ENCODE peak calls at places on chromosome 3, in seven cellular contexts. N is spleen, W is transverse colon, H is heart left ventricle, K is upper lobe of left lung, D is endothelial cell of umbilical vein, S is uterus. P is an unnamed sample.
A peak's percentile ranks its signal among the peaks of the same experiment; 100 is the strongest.

GRCh38 chr3:161221881-161222600 is 930 bp downstream of the NMD3 start:
- DNase-seq in N (no peak), W (peak; percentile 21), H (peak; percentile 30), K (no peak), D (peak; percentile 42), S (no peak), P (no peak)

GRCh38 chr3:94612631-94613030 is 549.8 kb downstream of the NSUN3 start:
- DNase-seq in N (no peak), W (no peak), H (no peak), K (no peak), D (peak; percentile 2), S (no peak), P (no peak)

GRCh38 chr3:111616417-111617105 is 21.4 kb upstream of the ZBED2 start:
- DNase-seq in N (peak; percentile 81), W (peak; percentile 13), H (no peak), K (peak; percentile 33), D (no peak), S (no peak), P (no peak)

GRCh38 chr3:83435173-83435572 is 1523.6 kb upstream of the CADM2 start:
- DNase-seq in N (no peak), W (no peak), H (no peak), K (peak; percentile 16), D (no peak), S (no peak), P (no peak)

GRCh38 chr3:30496496-30496966 is 109.9 kb upstream of the TGFBR2 start:
- DNase-seq in N (no peak), W (peak; percentile 24), H (peak; percentile 32), K (no peak), D (no peak), S (peak; percentile 37), P (no peak)

GRCh38 chr3:132537297-132537696 is 59.8 kb upstream of the ACKR4 start:
- DNase-seq in N (no peak), W (no peak), H (no peak), K (no peak), D (no peak), S (no peak), P (no peak)

GRCh38 chr3:4754180-4755086 is 224.8 kb upstream of the BHLHE40 start:
- DNase-seq in N (no peak), W (no peak), H (no peak), K (no peak), D (no peak), S (no peak), P (peak; percentile 81)

GRCh38 chr3:63064216-63064755 is 189.1 kb upstream of the CADPS start:
- DNase-seq in N (no peak), W (no peak), H (no peak), K (no peak), D (no peak), S (no peak), P (no peak)

GRCh38 chr3:194076486-194076885 is 59.5 kb upstream of the HES1 start:
- DNase-seq in N (no peak), W (no peak), H (no peak), K (no peak), D (no peak), S (no peak), P (no peak)

GRCh38 chr3:139935866-139936817 is 1.2 kb downstream of the CLSTN2 start:
- DNase-seq in N (no peak), W (no peak), H (peak; percentile 50), K (peak; percentile 70), D (no peak), S (peak; percentile 47), P (no peak)

GRCh38 chr3:107740992-107741896 is 218.5 kb downstream of the BBX start:
- DNase-seq in N (no peak), W (no peak), H (no peak), K (no peak), D (peak; percentile 59), S (no peak), P (no peak)

GRCh38 chr3:151009981-151010380 is 37.5 kb upstream of the CLRN1 start:
- DNase-seq in N (no peak), W (no peak), H (no peak), K (no peak), D (no peak), S (no peak), P (no peak)

GRCh38 chr3:129676985-129677384 is 70.5 kb upstream of the PLXND1 start:
- DNase-seq in N (no peak), W (no peak), H (no peak), K (no peak), D (no peak), S (no peak), P (no peak)

GRCh38 chr3:72300621-72301020 is 515.7 kb upstream of the PROK2 start:
- DNase-seq in N (no peak), W (no peak), H (no peak), K (no peak), D (no peak), S (no peak), P (no peak)

GRCh38 chr3:131729561-131729960 is 226.8 kb upstream of the MRPL3 start:
- DNase-seq in N (no peak), W (no peak), H (no peak), K (no peak), D (no peak), S (no peak), P (no peak)

GRCh38 chr3:174002543-174002942 is 605.0 kb downstream of the NLGN1 start:
- DNase-seq in N (no peak), W (no peak), H (no peak), K (no peak), D (peak; percentile 26), S (no peak), P (no peak)

GRCh38 chr3:160564949-160565441 is 376 bp downstream of the KPNA4 start:
- DNase-seq in N (peak; percentile 95), W (peak; percentile 76), H (peak; percentile 82), K (no peak), D (no peak), S (no peak), P (peak; percentile 62)

GRCh38 chr3:9409981-9410849 is 12.8 kb downstream of the SETD5 start:
- DNase-seq in N (no peak), W (no peak), H (no peak), K (no peak), D (no peak), S (no peak), P (no peak)

GRCh38 chr3:184874709-184875644 is 63.0 kb downstream of the VPS8 start:
- DNase-seq in N (no peak), W (peak; percentile 11), H (no peak), K (no peak), D (peak; percentile 52), S (no peak), P (no peak)

DNA sequence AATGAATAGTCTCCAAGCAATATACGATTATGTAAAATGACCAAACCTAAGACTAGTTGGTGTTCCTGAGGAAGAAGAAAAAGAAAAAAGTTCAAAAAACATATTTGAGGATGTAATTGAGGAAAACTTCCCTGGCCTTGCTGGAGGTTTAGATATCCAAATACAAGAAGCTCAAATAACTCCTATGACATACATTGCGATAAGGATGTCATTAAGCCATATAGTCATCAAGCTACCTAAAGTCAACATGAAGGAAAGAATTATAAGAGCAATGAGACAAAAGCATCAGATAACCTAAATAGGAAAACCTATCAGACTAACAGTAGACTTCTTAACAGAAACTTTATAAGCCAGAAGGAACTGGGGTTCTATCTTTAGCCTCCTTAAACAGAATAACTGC is 231.1 kb downstream of the TUSC7 start:
- DNase-seq in N (no peak), W (no peak), H (no peak), K (no peak), D (no peak), S (no peak), P (no peak)
- H3K4me3 ChIP-seq in N (no peak overlapping the region), W (no peak overlapping the region), H (no peak overlapping the region), K (no peak overlapping the region), D (no peak overlapping the region), S (no peak overlapping the region), P (no peak overlapping the region)

GRCh38 chr3:11588755-11589154 is 55.0 kb downstream of the VGLL4 start:
- DNase-seq in N (no peak), W (no peak), H (no peak), K (no peak), D (no peak), S (no peak), P (no peak)

GRCh38 chr3:11591401-11592266 is 52.1 kb downstream of the VGLL4 start:
- DNase-seq in N (no peak), W (no peak), H (peak; percentile 76), K (no peak), D (peak; percentile 70), S (peak; percentile 54), P (no peak)

GRCh38 chr3:11588338-11588737 is 55.4 kb downstream of the VGLL4 start:
- DNase-seq in N (no peak), W (no peak), H (no peak), K (no peak), D (no peak), S (peak; percentile 17), P (no peak)

GRCh38 chr3:11591006-11591360 is 52.7 kb downstream of the VGLL4 start:
- DNase-seq in N (no peak), W (no peak), H (no peak), K (no peak), D (no peak), S (no peak), P (no peak)

GRCh38 chr3:11589706-11590105 is 54.0 kb downstream of the VGLL4 start:
- DNase-seq in N (no peak), W (no peak), H (no peak), K (no peak), D (no peak), S (no peak), P (no peak)
- TF ChIP-seq POLR2A in N (no peak), W (no peak), H (no peak), K (no peak), D (no peak), S (no peak), P (no peak)

GRCh38 chr3:39051649-39052557 is at the start of the genes SCN11A and WDR48:
- DNase-seq in N (peak; percentile 99), W (peak; percentile 96), H (peak; percentile 97), K (peak; percentile 91), D (peak; percentile 92), S (peak; percentile 92), P (peak; percentile 99)

GRCh38 chr3:39052613-39053012 is 797 bp downstream of the WDR48 start:
- DNase-seq in N (no peak), W (no peak), H (no peak), K (peak; percentile 37), D (no peak), S (no peak), P (no peak)

GRCh38 chr3:39056151-39056550 is 4.3 kb downstream of the WDR48 start:
- DNase-seq in N (no peak), W (no peak), H (no peak), K (no peak), D (no peak), S (no peak), P (no peak)
- TF ChIP-seq CTCF in N (no peak), W (no peak), H (no peak), K (no peak), D (no peak), S (no peak), P (no peak)

DNA sequence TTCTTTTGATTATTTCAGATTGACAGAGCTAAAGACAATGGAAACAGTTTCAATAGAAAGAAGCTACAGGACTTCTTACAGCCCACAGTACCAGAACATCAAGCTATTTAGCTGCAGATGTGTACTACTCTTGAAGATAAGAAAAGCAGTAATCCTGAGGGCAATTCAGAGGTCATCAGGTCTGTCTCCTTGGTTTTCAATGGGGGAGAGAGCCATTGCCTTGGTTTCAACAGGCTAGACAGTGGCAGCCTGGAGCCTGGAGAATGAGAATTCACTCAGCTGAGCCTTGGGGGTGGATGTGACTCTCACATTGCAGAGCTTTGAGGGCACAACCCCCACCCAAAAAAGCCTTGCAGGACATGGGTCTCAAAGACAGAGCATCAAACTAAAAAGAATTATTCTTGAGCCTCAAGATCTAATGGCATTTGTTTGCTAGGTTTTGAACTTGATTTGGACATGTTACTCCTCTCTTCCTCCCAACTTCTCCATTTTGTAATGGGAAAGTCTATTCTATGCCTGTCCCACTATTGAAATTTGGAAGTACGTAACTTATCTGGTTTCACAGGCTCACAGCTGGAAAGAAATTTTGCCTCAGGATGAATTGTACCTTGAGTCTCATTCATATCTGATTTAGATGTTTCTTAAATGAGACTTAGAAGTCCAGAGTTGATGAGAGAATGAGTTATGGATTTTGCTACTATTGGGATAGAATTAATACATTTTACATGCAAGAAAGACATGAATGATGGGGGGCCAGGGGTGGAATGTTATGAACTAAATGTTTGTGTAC is 36.9 kb downstream of the PLSCR1 start:
- DNase-seq in N (no peak), W (no peak), H (no peak), K (no peak), D (peak; percentile 20), S (no peak), P (no peak)
- H3K4me3 ChIP-seq in N (no peak overlapping the region), W (no peak overlapping the region), H (no peak overlapping the region), K (no peak overlapping the region), D (no peak overlapping the region), S (no peak overlapping the region), P (no peak overlapping the region)